ENCODE peak calls at places on chromosomes 1 and 21, in four cellular contexts. One of them, this sample, is unnamed.

GRCh38 chr1:157478030-157478429 is 74.3 kb downstream of the FCRL5 start:
- DNase-seq in AG08396: no peak
- DNase-seq in ELR: no peak
- DNase-seq in T47D: no peak
- DNase-seq in this sample: no peak

GRCh38 chr1:227268943-227269342 is 49.3 kb downstream of the CDC42BPA start:
- DNase-seq in ELR: no peak
- DNase-seq in AG08396: no peak
- DNase-seq in T47D: no peak
- DNase-seq in this sample: no peak

GRCh38 chr1:234065794-234066447 is 161.4 kb downstream of the SLC35F3 start:
- DNase-seq in T47D: peak; percentile 64
- DNase-seq in AG08396: peak; percentile 59
- DNase-seq in ELR: peak; percentile 78
- DNase-seq in this sample: peak; percentile 75

GRCh38 chr1:111496398-111496797 is 7.0 kb downstream of the ADORA3 start:
- DNase-seq in T47D: no peak
- DNase-seq in AG08396: no peak
- DNase-seq in ELR: no peak
- DNase-seq in this sample: no peak

GRCh38 chr1:193581338-193581737 is 394.9 kb upstream of the B3GALT2 start:
- DNase-seq in ELR: no peak
- DNase-seq in AG08396: no peak
- DNase-seq in T47D: no peak
- DNase-seq in this sample: no peak

GRCh38 chr1:183548136-183548535 is 42.1 kb downstream of the NCF2 start:
- DNase-seq in ELR: no peak
- DNase-seq in T47D: no peak
- DNase-seq in AG08396: no peak
- DNase-seq in this sample: no peak

GRCh38 chr1:206784471-206784903 is 12.2 kb upstream of the IL10 start:
- DNase-seq in AG08396: no peak
- DNase-seq in T47D: no peak
- DNase-seq in ELR: no peak
- DNase-seq in this sample: no peak

GRCh38 chr21:16842716-16843115 is 670.1 kb upstream of the CXADR start:
- DNase-seq in ELR: peak; percentile 22
- DNase-seq in T47D: no peak
- DNase-seq in AG08396: no peak
- DNase-seq in this sample: no peak

GRCh38 chr1:153174624-153175023 is 23.9 kb upstream of the SPRR2G start:
- DNase-seq in T47D: no peak
- DNase-seq in AG08396: no peak
- DNase-seq in ELR: no peak
- DNase-seq in this sample: no peak

GRCh38 chr1:228077565-228078330 is 4.8 kb upstream of the ARF1 start:
- DNase-seq in ELR: no peak
- DNase-seq in T47D: no peak
- DNase-seq in AG08396: no peak
- DNase-seq in this sample: no peak

GRCh38 chr1:239601108-239601507 is 214.7 kb downstream of the CHRM3 start:
- DNase-seq in ELR: no peak
- DNase-seq in AG08396: no peak
- DNase-seq in T47D: no peak
- DNase-seq in this sample: no peak

GRCh38 chr1:116916002-116916401 is 6.3 kb downstream of the PTGFRN start:
- DNase-seq in AG08396: no peak
- DNase-seq in T47D: no peak
- DNase-seq in ELR: no peak
- DNase-seq in this sample: no peak

GRCh38 chr1:148328884-148329283 is 154.2 kb downstream of the PPIAL4G start:
- DNase-seq in T47D: no peak
- DNase-seq in ELR: no peak
- DNase-seq in AG08396: no peak
- DNase-seq in this sample: no peak

GRCh38 chr1:181390350-181391080 is 92.8 kb upstream of the CACNA1E start:
- DNase-seq in AG08396: no peak
- DNase-seq in ELR: no peak
- DNase-seq in T47D: no peak
- DNase-seq in this sample: no peak

GRCh38 chr1:204673909-204674701 is 11.4 kb downstream of the LRRN2 start:
- DNase-seq in ELR: no peak
- DNase-seq in AG08396: no peak
- DNase-seq in T47D: no peak
- DNase-seq in this sample: no peak

GRCh38 chr1:114504023-114504422 is 7.0 kb downstream of the TRIM33 start:
- DNase-seq in T47D: no peak
- DNase-seq in ELR: no peak
- DNase-seq in AG08396: no peak
- DNase-seq in this sample: no peak

GRCh38 chr1:115671176-115672062 is 29.6 kb downstream of the VANGL1 start:
- DNase-seq in ELR: peak; percentile 34
- DNase-seq in T47D: no peak
- DNase-seq in AG08396: no peak
- DNase-seq in this sample: no peak

GRCh38 chr1:24952413-24952841 is 22.4 kb upstream of the RUNX3 start:
- DNase-seq in AG08396: no peak
- DNase-seq in T47D: no peak
- DNase-seq in ELR: peak; percentile 64
- DNase-seq in this sample: no peak

GRCh38 chr1:54806931-54807611 is 5.9 kb upstream of the TTC22 start:
- DNase-seq in ELR: peak; percentile 73
- DNase-seq in AG08396: no peak
- DNase-seq in T47D: no peak
- DNase-seq in this sample: peak; percentile 47

GRCh38 chr1:7591565-7591964 is 179.5 kb upstream of the VAMP3 start:
- DNase-seq in AG08396: no peak
- DNase-seq in ELR: no peak
- DNase-seq in T47D: no peak
- DNase-seq in this sample: no peak

GRCh38 chr1:43293896-43294760 is 6.7 kb upstream of the TIE1 start:
- DNase-seq in ELR: peak; percentile 67
- DNase-seq in AG08396: no peak
- DNase-seq in T47D: no peak
- DNase-seq in this sample: peak; percentile 64

GRCh38 chr1:207402744-207403143 is 51.4 kb upstream of the CR2 start:
- DNase-seq in T47D: no peak
- DNase-seq in AG08396: no peak
- DNase-seq in ELR: no peak
- DNase-seq in this sample: no peak

GRCh38 chr1:157364612-157365011 is 187.7 kb downstream of the FCRL5 start:
- DNase-seq in ELR: no peak
- DNase-seq in T47D: no peak
- DNase-seq in AG08396: no peak
- DNase-seq in this sample: no peak